ENCODE peak calls at places on chromosomes 3 and 15, in six cellular contexts. V, N, I, S, F and C are unnamed samples. For H3K4me1 and H3K9me3, the result is how much of the 10 kb centered on the place peaks cover.

GRCh38 chr15:35669457-35670045 is 123.6 kb upstream of the DPH6 start:
- DNase-seq in V (no peak), N (no peak), I (no peak), S (peak), F (no peak), C (no peak)

GRCh38 chr3:186109897-186110803 is 1.3 kb upstream of the ETV5 start:
- DNase-seq in V (no peak), N (no peak), I (peak), S (peak), F (peak), C (no peak)

GRCh38 chr3:78728406-78729145 is 1039.2 kb downstream of the ROBO1 start:
- DNase-seq in V (peak), N (peak), I (peak), S (peak), F (peak), C (peak)

GRCh38 chr15:67832965-67833503 is 6.8 kb downstream of the RNU6-1 start:
- DNase-seq in V (no peak), N (no peak), I (no peak), S (no peak), F (no peak), C (no peak)

GRCh38 chr3:139121513-139122220 is 77.0 kb upstream of the PRR23C start:
- DNase-seq in V (no peak), N (peak), I (no peak), S (peak), F (peak), C (no peak)

GRCh38 chr3:183812746-183813445 is 12.5 kb downstream of the MAP6D1 start:
- DNase-seq in V (no peak), N (no peak), I (no peak), S (no peak), F (no peak), C (no peak)

GRCh38 chr15:85973584-85974347 is 105.9 kb upstream of the AGBL1 start:
- DNase-seq in V (no peak), N (peak), I (no peak), S (no peak), F (no peak), C (no peak)

GRCh38 chr3:117135207-117135606 is 425.6 kb downstream of the TUSC7 start:
- DNase-seq in V (no peak), N (no peak), I (no peak), S (no peak), F (no peak), C (no peak)

GRCh38 chr3:135801018-135801417 is 164.5 kb upstream of the PPP2R3A start:
- DNase-seq in V (no peak), N (no peak), I (no peak), S (no peak), F (no peak), C (no peak)

GRCh38 chr3:12097972-12098371 is 60.7 kb downstream of the TIMP4 start:
- DNase-seq in V (no peak), N (no peak), I (no peak), S (peak), F (no peak), C (no peak)

GRCh38 chr15:70504305-70504951 is 258.9 kb downstream of the UACA start:
- DNase-seq in V (peak), N (peak), I (peak), S (peak), F (peak), C (no peak)
- H3K4me1 ChIP-seq in V (under half), N (half or more), I (under half), S (half or more), F (under half), C (under half)

GRCh38 chr15:94934440-94934839 is 703.1 kb downstream of the MCTP2 start:
- DNase-seq in V (no peak), N (no peak), I (no peak), S (no peak), F (no peak), C (no peak)
- H3K9me3 ChIP-seq in V (under half), N (under half), I (under half), S (under half), F (under half), C (under half)

DNA sequence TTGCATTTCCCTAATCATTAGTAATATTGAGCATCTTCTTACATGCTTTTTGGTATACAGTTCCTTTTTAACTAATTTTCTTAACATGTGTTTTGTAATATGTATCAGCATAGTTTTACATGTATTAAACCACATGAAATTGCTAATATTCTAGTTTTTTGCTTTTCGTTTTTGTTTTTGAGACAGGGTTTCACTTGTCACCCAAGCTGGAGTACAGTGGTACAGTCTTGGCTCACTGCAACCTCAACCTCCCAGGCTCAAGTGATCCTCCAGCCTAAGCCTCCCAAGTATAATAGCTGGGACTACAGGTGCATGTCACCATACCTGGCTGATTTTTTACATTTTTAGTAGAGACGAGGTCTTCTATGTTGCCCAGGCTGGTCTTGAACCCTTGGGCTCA is 4.4 kb upstream of the ISG20 start:
- DNase-seq in V (no peak), N (no peak), I (no peak), S (no peak), F (no peak), C (no peak)
- H3K4me1 ChIP-seq in V (under half), N (half or more), I (half or more), S (under half), F (under half), C (under half)

GRCh38 chr3:6551165-6551564 is 309.8 kb upstream of the GRM7 start:
- DNase-seq in V (no peak), N (no peak), I (no peak), S (no peak), F (no peak), C (no peak)

DNA sequence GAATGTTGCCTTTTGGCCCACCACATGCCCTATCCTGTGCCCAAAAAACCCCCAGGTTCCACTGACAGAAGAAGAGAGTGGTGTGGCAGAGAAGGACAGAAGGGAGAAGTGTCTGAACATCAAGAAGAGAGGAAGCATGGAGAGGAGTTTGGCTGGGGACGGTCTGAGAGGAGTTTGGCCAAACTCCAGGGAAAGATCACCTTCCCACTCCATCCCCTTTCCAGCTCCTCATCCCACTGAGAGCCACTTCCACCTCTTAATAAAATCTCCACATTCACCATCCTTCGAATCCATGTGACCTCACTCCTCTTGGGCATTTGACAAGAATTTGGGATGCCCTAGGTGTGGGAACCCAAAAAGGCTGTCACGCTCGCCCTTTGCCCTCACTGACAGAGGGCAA is 311.6 kb upstream of the GRM7 start:
- DNase-seq in V (no peak), N (no peak), I (no peak), S (no peak), F (no peak), C (no peak)
- H3K9me3 ChIP-seq in V (under half), N (under half), I (under half), S (under half), F (under half), C (under half)

GRCh38 chr15:101150723-101151040 is 101.2 kb downstream of the CHSY1 start:
- DNase-seq in V (no peak), N (no peak), I (peak), S (no peak), F (no peak), C (no peak)
- H3K4me1 ChIP-seq in V (under half), N (under half), I (under half), S (under half), F (under half), C (under half)

GRCh38 chr15:27774191-27774590 is 324.9 kb downstream of the OCA2 start:
- DNase-seq in V (no peak), N (no peak), I (no peak), S (no peak), F (no peak), C (no peak)

GRCh38 chr15:27770769-27771554 is 328.2 kb downstream of the OCA2 start:
- DNase-seq in V (no peak), N (no peak), I (no peak), S (no peak), F (no peak), C (no peak)

GRCh38 chr15:27769652-27770051 is 329.5 kb downstream of the OCA2 start:
- DNase-seq in V (no peak), N (no peak), I (no peak), S (no peak), F (no peak), C (no peak)

GRCh38 chr15:27770086-27770607 is 329.0 kb downstream of the OCA2 start:
- DNase-seq in V (no peak), N (no peak), I (no peak), S (no peak), F (no peak), C (no peak)

GRCh38 chr15:27771892-27772291 is 327.2 kb downstream of the OCA2 start:
- DNase-seq in V (no peak), N (no peak), I (no peak), S (no peak), F (no peak), C (no peak)
- H3K9me3 ChIP-seq in V (under half), N (under half), I (under half), S (under half), F (under half), C (under half)

DNA sequence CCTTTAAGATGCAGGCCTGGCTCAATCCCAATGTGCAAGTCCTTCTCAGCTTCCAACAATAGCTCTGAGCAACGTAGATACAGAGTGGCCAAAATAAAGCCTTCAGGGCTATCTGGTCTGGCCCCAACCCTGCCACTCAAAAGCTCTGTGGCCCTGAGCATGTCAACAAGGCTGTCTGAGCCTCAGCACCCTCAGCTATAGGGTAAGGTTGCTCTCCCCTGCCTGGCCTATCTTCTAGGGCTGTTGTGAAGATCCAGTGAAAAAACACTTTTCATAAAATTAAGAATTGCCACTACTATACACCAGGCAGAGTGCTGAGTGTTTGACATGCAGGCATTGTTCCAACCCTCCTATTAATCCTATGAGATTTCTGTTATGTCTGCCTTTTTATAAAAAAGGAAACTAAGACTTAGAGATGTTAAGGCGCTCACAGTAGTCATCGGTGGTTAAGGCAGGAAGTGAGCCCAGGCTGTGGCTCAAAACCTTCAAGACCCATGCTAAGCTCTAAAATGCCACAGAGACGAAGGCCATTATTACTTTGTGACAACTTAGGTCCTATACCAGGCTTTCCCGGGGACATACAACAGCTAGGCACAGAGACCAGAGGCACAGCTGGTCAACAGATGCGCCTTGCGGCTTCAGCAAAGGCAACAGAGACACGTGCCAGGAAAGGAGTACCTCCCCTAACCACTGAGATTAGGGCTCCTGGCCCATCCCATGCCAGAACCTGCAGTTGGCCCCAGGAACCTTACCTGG is 5.1 kb downstream of the POLG start:
- DNase-seq in V (no peak), N (no peak), I (no peak), S (no peak), F (no peak), C (no peak)
- H3K4me1 ChIP-seq in V (half or more), N (under half), I (under half), S (under half), F (under half), C (under half)

GRCh38 chr3:86711634-86712033 is 279.3 kb downstream of the VGLL3 start:
- DNase-seq in V (no peak), N (no peak), I (no peak), S (no peak), F (no peak), C (no peak)
- H3K9me3 ChIP-seq in V (under half), N (under half), I (under half), S (under half), F (under half), C (under half)